ENCODE peak calls at places on chromosomes 5 and 9, in eight cellular contexts. One of them, this sample, is unnamed.

GRCh38 chr5:124628721-124629596 is 117.5 kb downstream of the ZNF608 start:
- DNase-seq in NCI-H1092: no peak
- DNase-seq in stimulated activated CD4-positive, alpha-beta T cell treated with anti-CD3 and anti-CD28 coated beads, Interleukin-2, amount 100 ng/mL, for 48 hours: no peak
- DNase-seq in pons: no peak
- DNase-seq in substantia nigra: no peak
- DNase-seq in hepatic stellate cell: peak
- DNase-seq in HTR-8/SVneo: peak
- DNase-seq in stimulated activated naive CD8-positive, alpha-beta T cell treated with anti-CD3 and anti-CD28 coated beads, Interleukin-15, amount 100 ng/mL, for 72 hours: no peak
- DNase-seq in this sample: no peak

GRCh38 chr9:137870432-137870831 is 7.2 kb upstream of the CACNA1B start:
- DNase-seq in stimulated activated CD4-positive, alpha-beta T cell treated with anti-CD3 and anti-CD28 coated beads, Interleukin-2, amount 100 ng/mL, for 48 hours: no peak
- DNase-seq in substantia nigra: no peak
- DNase-seq in pons: no peak
- DNase-seq in HTR-8/SVneo: no peak
- DNase-seq in NCI-H1092: no peak
- DNase-seq in hepatic stellate cell: no peak
- DNase-seq in stimulated activated naive CD8-positive, alpha-beta T cell treated with anti-CD3 and anti-CD28 coated beads, Interleukin-15, amount 100 ng/mL, for 72 hours: no peak
- DNase-seq in this sample: no peak

GRCh38 chr9:83715221-83715620 is 7.5 kb upstream of the UBQLN1 start:
- DNase-seq in hepatic stellate cell: no peak
- DNase-seq in substantia nigra: no peak
- DNase-seq in stimulated activated CD4-positive, alpha-beta T cell treated with anti-CD3 and anti-CD28 coated beads, Interleukin-2, amount 100 ng/mL, for 48 hours: no peak
- DNase-seq in stimulated activated naive CD8-positive, alpha-beta T cell treated with anti-CD3 and anti-CD28 coated beads, Interleukin-15, amount 100 ng/mL, for 72 hours: no peak
- DNase-seq in pons: no peak
- DNase-seq in HTR-8/SVneo: no peak
- DNase-seq in NCI-H1092: no peak
- DNase-seq in this sample: no peak

GRCh38 chr9:15155826-15156225 is 151.2 kb downstream of the TTC39B start:
- DNase-seq in NCI-H1092: no peak
- DNase-seq in HTR-8/SVneo: no peak
- DNase-seq in substantia nigra: no peak
- DNase-seq in stimulated activated naive CD8-positive, alpha-beta T cell treated with anti-CD3 and anti-CD28 coated beads, Interleukin-15, amount 100 ng/mL, for 72 hours: no peak
- DNase-seq in hepatic stellate cell: no peak
- DNase-seq in stimulated activated CD4-positive, alpha-beta T cell treated with anti-CD3 and anti-CD28 coated beads, Interleukin-2, amount 100 ng/mL, for 48 hours: no peak
- DNase-seq in pons: peak
- DNase-seq in this sample: no peak

GRCh38 chr5:150410524-150411244 is 2.0 kb downstream of the CD74 start:
- DNase-seq in pons: peak
- DNase-seq in NCI-H1092: peak
- DNase-seq in stimulated activated naive CD8-positive, alpha-beta T cell treated with anti-CD3 and anti-CD28 coated beads, Interleukin-15, amount 100 ng/mL, for 72 hours: peak
- DNase-seq in HTR-8/SVneo: peak
- DNase-seq in hepatic stellate cell: peak
- DNase-seq in stimulated activated CD4-positive, alpha-beta T cell treated with anti-CD3 and anti-CD28 coated beads, Interleukin-2, amount 100 ng/mL, for 48 hours: no peak
- DNase-seq in substantia nigra: peak
- DNase-seq in this sample: peak

GRCh38 chr5:157502143-157502647 is 42.2 kb downstream of the NIPAL4 start:
- DNase-seq in hepatic stellate cell: no peak
- DNase-seq in NCI-H1092: no peak
- DNase-seq in stimulated activated CD4-positive, alpha-beta T cell treated with anti-CD3 and anti-CD28 coated beads, Interleukin-2, amount 100 ng/mL, for 48 hours: no peak
- DNase-seq in substantia nigra: no peak
- DNase-seq in stimulated activated naive CD8-positive, alpha-beta T cell treated with anti-CD3 and anti-CD28 coated beads, Interleukin-15, amount 100 ng/mL, for 72 hours: no peak
- DNase-seq in HTR-8/SVneo: no peak
- DNase-seq in pons: peak
- DNase-seq in this sample: no peak

GRCh38 chr5:14183187-14183939 is 40.2 kb downstream of the TRIO start:
- DNase-seq in NCI-H1092: no peak
- DNase-seq in substantia nigra: no peak
- DNase-seq in pons: no peak
- DNase-seq in stimulated activated naive CD8-positive, alpha-beta T cell treated with anti-CD3 and anti-CD28 coated beads, Interleukin-15, amount 100 ng/mL, for 72 hours: no peak
- DNase-seq in stimulated activated CD4-positive, alpha-beta T cell treated with anti-CD3 and anti-CD28 coated beads, Interleukin-2, amount 100 ng/mL, for 48 hours: no peak
- DNase-seq in hepatic stellate cell: peak
- DNase-seq in HTR-8/SVneo: no peak
- DNase-seq in this sample: no peak

GRCh38 chr9:89408628-89409101 is 89.2 kb downstream of the SEMA4D start:
- DNase-seq in stimulated activated CD4-positive, alpha-beta T cell treated with anti-CD3 and anti-CD28 coated beads, Interleukin-2, amount 100 ng/mL, for 48 hours: no peak
- DNase-seq in NCI-H1092: no peak
- DNase-seq in substantia nigra: no peak
- DNase-seq in hepatic stellate cell: no peak
- DNase-seq in HTR-8/SVneo: no peak
- DNase-seq in stimulated activated naive CD8-positive, alpha-beta T cell treated with anti-CD3 and anti-CD28 coated beads, Interleukin-15, amount 100 ng/mL, for 72 hours: peak
- DNase-seq in pons: no peak
- DNase-seq in this sample: no peak